ENCODE peak calls at places on chromosomes 6 and 20, in seven cellular contexts. One of them, this sample, is unnamed.

GRCh38 chr6:79077680-79078056 is 386 bp downstream of the PHIP start:
- DNase-seq in trophoblast cell: peak
- DNase-seq in mesendoderm: no peak
- DNase-seq in IMR-90: no peak
- DNase-seq in mesenchymal stem cell: no peak
- DNase-seq in H1: no peak
- DNase-seq in H9: no peak
- DNase-seq in this sample: no peak

GRCh38 chr6:43383021-43383667 is 13.7 kb upstream of the ZNF318 start:
- DNase-seq in H1: no peak
- DNase-seq in mesenchymal stem cell: no peak
- DNase-seq in IMR-90: peak
- DNase-seq in mesendoderm: no peak
- DNase-seq in trophoblast cell: no peak
- DNase-seq in H9: no peak
- DNase-seq in this sample: no peak

GRCh38 chr6:113642714-113643442 is 214.3 kb upstream of the MARCKS start:
- DNase-seq in H1: no peak
- DNase-seq in mesendoderm: no peak
- DNase-seq in mesenchymal stem cell: no peak
- DNase-seq in H9: no peak
- DNase-seq in trophoblast cell: peak
- DNase-seq in IMR-90: peak
- DNase-seq in this sample: no peak

GRCh38 chr6:1904494-1904854 is 294.8 kb downstream of the FOXC1 start:
- DNase-seq in H9: no peak
- DNase-seq in IMR-90: no peak
- DNase-seq in trophoblast cell: no peak
- DNase-seq in mesenchymal stem cell: no peak
- DNase-seq in H1: no peak
- DNase-seq in mesendoderm: no peak
- DNase-seq in this sample: no peak

GRCh38 chr6:131654326-131654725 is 17.2 kb downstream of the ENPP3 start:
- DNase-seq in H9: no peak
- DNase-seq in H1: no peak
- DNase-seq in mesenchymal stem cell: no peak
- DNase-seq in trophoblast cell: no peak
- DNase-seq in IMR-90: no peak
- DNase-seq in mesendoderm: peak
- DNase-seq in this sample: no peak

GRCh38 chr20:13211956-13212618 is 9.0 kb upstream of the ISM1 start:
- DNase-seq in mesenchymal stem cell: no peak
- DNase-seq in trophoblast cell: no peak
- DNase-seq in H1: no peak
- DNase-seq in mesendoderm: no peak
- DNase-seq in IMR-90: no peak
- DNase-seq in H9: no peak
- DNase-seq in this sample: no peak

GRCh38 chr20:62741191-62741676 is 32.6 kb downstream of the NTSR1 start:
- DNase-seq in H1: peak
- DNase-seq in trophoblast cell: no peak
- DNase-seq in IMR-90: no peak
- DNase-seq in H9: peak
- DNase-seq in mesendoderm: peak
- DNase-seq in mesenchymal stem cell: peak
- DNase-seq in this sample: peak

GRCh38 chr6:24107294-24107693 is 18.7 kb upstream of the NRSN1 start:
- DNase-seq in mesenchymal stem cell: no peak
- DNase-seq in mesendoderm: no peak
- DNase-seq in H1: no peak
- DNase-seq in trophoblast cell: no peak
- DNase-seq in H9: no peak
- DNase-seq in IMR-90: no peak
- DNase-seq in this sample: no peak

GRCh38 chr6:87139236-87139635 is 16.1 kb upstream of the ZNF292 start:
- DNase-seq in mesenchymal stem cell: peak
- DNase-seq in mesendoderm: peak
- DNase-seq in H9: no peak
- DNase-seq in IMR-90: peak
- DNase-seq in H1: no peak
- DNase-seq in trophoblast cell: peak
- DNase-seq in this sample: no peak

GRCh38 chr20:54067606-54068174 is 2.7 kb downstream of the BCAS1 start:
- DNase-seq in mesenchymal stem cell: no peak
- DNase-seq in trophoblast cell: peak
- DNase-seq in H1: no peak
- DNase-seq in H9: peak
- DNase-seq in IMR-90: no peak
- DNase-seq in mesendoderm: peak
- DNase-seq in this sample: no peak

GRCh38 chr6:135257641-135258405 is 76.7 kb downstream of the MYB start:
- DNase-seq in mesendoderm: no peak
- DNase-seq in trophoblast cell: no peak
- DNase-seq in H1: no peak
- DNase-seq in mesenchymal stem cell: no peak
- DNase-seq in IMR-90: no peak
- DNase-seq in H9: no peak
- DNase-seq in this sample: no peak

GRCh38 chr6:167290786-167291622 is at the start of gene UNC93A:
- DNase-seq in mesendoderm: no peak
- DNase-seq in IMR-90: no peak
- DNase-seq in H1: no peak
- DNase-seq in H9: no peak
- DNase-seq in mesenchymal stem cell: no peak
- DNase-seq in trophoblast cell: no peak
- DNase-seq in this sample: no peak

GRCh38 chr6:166306378-166307081 is 1.7 kb downstream of the PRR18 start:
- DNase-seq in mesenchymal stem cell: no peak
- DNase-seq in trophoblast cell: no peak
- DNase-seq in H1: no peak
- DNase-seq in IMR-90: no peak
- DNase-seq in mesendoderm: no peak
- DNase-seq in H9: no peak
- DNase-seq in this sample: no peak

GRCh38 chr20:11807070-11807741 is 110.5 kb upstream of the BTBD3 start:
- DNase-seq in H9: no peak
- DNase-seq in trophoblast cell: peak
- DNase-seq in IMR-90: peak
- DNase-seq in H1: no peak
- DNase-seq in mesendoderm: no peak
- DNase-seq in mesenchymal stem cell: peak
- DNase-seq in this sample: no peak

GRCh38 chr6:26502169-26502568 is 2.1 kb downstream of the BTN1A1 start:
- DNase-seq in trophoblast cell: no peak
- DNase-seq in mesenchymal stem cell: no peak
- DNase-seq in H1: no peak
- DNase-seq in H9: no peak
- DNase-seq in IMR-90: no peak
- DNase-seq in mesendoderm: peak
- DNase-seq in this sample: no peak

GRCh38 chr6:101000334-101000733 is 119.2 kb upstream of the ASCC3 start:
- DNase-seq in mesendoderm: no peak
- DNase-seq in mesenchymal stem cell: peak
- DNase-seq in H1: no peak
- DNase-seq in H9: no peak
- DNase-seq in trophoblast cell: no peak
- DNase-seq in IMR-90: no peak
- DNase-seq in this sample: no peak

GRCh38 chr20:45515147-45515913 is at the start of gene SPINT3:
- DNase-seq in trophoblast cell: no peak
- DNase-seq in H1: no peak
- DNase-seq in H9: no peak
- DNase-seq in mesendoderm: no peak
- DNase-seq in mesenchymal stem cell: no peak
- DNase-seq in IMR-90: no peak
- DNase-seq in this sample: no peak

GRCh38 chr6:141988954-141989705 is 143.6 kb upstream of the GJE1 start:
- DNase-seq in mesendoderm: peak
- DNase-seq in IMR-90: peak
- DNase-seq in H1: peak
- DNase-seq in mesenchymal stem cell: peak
- DNase-seq in trophoblast cell: peak
- DNase-seq in H9: peak
- DNase-seq in this sample: peak

DNA sequence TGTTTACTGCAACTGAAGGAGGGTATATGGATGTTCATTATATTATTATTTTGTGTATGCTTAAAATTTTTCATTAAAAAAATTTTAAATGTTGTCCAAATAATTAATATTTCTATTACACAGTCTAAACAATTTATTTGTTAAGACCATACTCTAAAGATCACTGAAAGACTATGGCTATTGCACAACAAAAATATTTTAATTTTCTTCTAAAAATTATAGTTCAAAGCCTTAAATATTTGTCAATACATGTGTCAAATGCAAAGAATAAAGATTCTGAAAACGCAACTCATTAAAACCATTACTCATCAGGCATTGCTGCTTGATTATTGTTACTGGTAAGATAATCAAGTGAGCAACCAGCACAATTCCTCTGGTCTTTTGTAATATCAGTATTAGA is 2.2 kb downstream of the MMS22L start:
- DNase-seq in H9: no peak
- DNase-seq in trophoblast cell: no peak
- DNase-seq in mesenchymal stem cell: no peak
- DNase-seq in IMR-90: no peak
- DNase-seq in mesendoderm: no peak
- DNase-seq in H1: no peak
- DNase-seq in this sample: no peak
- H4K8ac ChIP-seq in H9: no peak
- H4K8ac ChIP-seq in trophoblast cell: no peak
- H4K8ac ChIP-seq in mesenchymal stem cell: no peak
- H4K8ac ChIP-seq in IMR-90: no peak
- H4K8ac ChIP-seq in mesendoderm: no peak
- H4K8ac ChIP-seq in H1: no peak
- H4K8ac ChIP-seq in this sample: no peak

GRCh38 chr6:53591873-53592272 is 47.0 kb upstream of the GCLC start:
- DNase-seq in mesendoderm: no peak
- DNase-seq in IMR-90: peak
- DNase-seq in mesenchymal stem cell: no peak
- DNase-seq in trophoblast cell: no peak
- DNase-seq in H1: no peak
- DNase-seq in H9: no peak
- DNase-seq in this sample: no peak
- H2AK5ac ChIP-seq in mesendoderm: no peak
- H2AK5ac ChIP-seq in IMR-90: no peak
- H2AK5ac ChIP-seq in mesenchymal stem cell: no peak
- H2AK5ac ChIP-seq in trophoblast cell: no peak
- H2AK5ac ChIP-seq in H1: no peak
- H2AK5ac ChIP-seq in H9: no peak
- H2AK5ac ChIP-seq in this sample: no peak

GRCh38 chr6:39950125-39950720 is 16.0 kb upstream of the MOCS1 start:
- DNase-seq in mesenchymal stem cell: no peak
- DNase-seq in IMR-90: no peak
- DNase-seq in H9: no peak
- DNase-seq in trophoblast cell: no peak
- DNase-seq in H1: no peak
- DNase-seq in mesendoderm: no peak
- DNase-seq in this sample: no peak

GRCh38 chr6:39951716-39952115 is 17.5 kb upstream of the MOCS1 start:
- DNase-seq in mesenchymal stem cell: no peak
- DNase-seq in mesendoderm: no peak
- DNase-seq in IMR-90: no peak
- DNase-seq in H9: no peak
- DNase-seq in trophoblast cell: no peak
- DNase-seq in H1: no peak
- DNase-seq in this sample: no peak

GRCh38 chr6:39952170-39952569 is 17.9 kb upstream of the MOCS1 start:
- DNase-seq in mesenchymal stem cell: no peak
- DNase-seq in trophoblast cell: no peak
- DNase-seq in H9: no peak
- DNase-seq in mesendoderm: no peak
- DNase-seq in H1: no peak
- DNase-seq in IMR-90: peak
- DNase-seq in this sample: no peak

GRCh38 chr6:39951198-39951597 is 16.9 kb upstream of the MOCS1 start:
- DNase-seq in mesendoderm: no peak
- DNase-seq in trophoblast cell: no peak
- DNase-seq in H1: no peak
- DNase-seq in mesenchymal stem cell: no peak
- DNase-seq in IMR-90: no peak
- DNase-seq in H9: no peak
- DNase-seq in this sample: no peak

DNA sequence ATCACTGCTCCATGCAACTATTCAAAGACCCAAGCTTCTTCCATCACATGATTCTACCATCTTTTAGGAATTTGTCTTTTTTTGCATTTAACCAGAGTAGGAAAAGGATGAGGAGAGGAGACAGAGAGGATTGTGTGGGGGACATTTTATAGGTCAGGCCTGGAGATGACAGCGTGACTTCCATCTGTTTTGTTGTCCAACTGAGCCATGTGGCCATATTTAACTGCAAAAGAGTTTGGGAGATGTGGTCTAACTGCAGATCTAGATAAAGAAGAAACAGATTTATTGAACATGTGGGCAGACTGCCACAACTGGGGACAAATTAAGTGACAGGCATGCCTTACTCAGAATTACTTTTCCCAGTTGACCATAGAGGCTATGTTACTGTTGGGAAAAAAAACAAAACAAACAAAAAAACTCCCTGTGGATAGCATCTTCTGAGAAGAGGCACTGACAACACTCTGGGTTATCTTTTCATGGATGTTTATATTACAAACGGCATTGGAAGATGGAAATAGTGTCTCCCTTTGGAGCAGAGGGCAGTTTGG is 18.9 kb upstream of the MOCS1 start:
- DNase-seq in H9: no peak
- DNase-seq in H1: no peak
- DNase-seq in IMR-90: no peak
- DNase-seq in mesenchymal stem cell: no peak
- DNase-seq in trophoblast cell: no peak
- DNase-seq in mesendoderm: no peak
- DNase-seq in this sample: no peak
- H3K9ac ChIP-seq in H9: no peak
- H3K9ac ChIP-seq in H1: no peak
- H3K9ac ChIP-seq in IMR-90: no peak
- H3K9ac ChIP-seq in mesenchymal stem cell: no peak
- H3K9ac ChIP-seq in trophoblast cell: no peak
- H3K9ac ChIP-seq in mesendoderm: no peak
- H3K9ac ChIP-seq in this sample: no peak

DNA sequence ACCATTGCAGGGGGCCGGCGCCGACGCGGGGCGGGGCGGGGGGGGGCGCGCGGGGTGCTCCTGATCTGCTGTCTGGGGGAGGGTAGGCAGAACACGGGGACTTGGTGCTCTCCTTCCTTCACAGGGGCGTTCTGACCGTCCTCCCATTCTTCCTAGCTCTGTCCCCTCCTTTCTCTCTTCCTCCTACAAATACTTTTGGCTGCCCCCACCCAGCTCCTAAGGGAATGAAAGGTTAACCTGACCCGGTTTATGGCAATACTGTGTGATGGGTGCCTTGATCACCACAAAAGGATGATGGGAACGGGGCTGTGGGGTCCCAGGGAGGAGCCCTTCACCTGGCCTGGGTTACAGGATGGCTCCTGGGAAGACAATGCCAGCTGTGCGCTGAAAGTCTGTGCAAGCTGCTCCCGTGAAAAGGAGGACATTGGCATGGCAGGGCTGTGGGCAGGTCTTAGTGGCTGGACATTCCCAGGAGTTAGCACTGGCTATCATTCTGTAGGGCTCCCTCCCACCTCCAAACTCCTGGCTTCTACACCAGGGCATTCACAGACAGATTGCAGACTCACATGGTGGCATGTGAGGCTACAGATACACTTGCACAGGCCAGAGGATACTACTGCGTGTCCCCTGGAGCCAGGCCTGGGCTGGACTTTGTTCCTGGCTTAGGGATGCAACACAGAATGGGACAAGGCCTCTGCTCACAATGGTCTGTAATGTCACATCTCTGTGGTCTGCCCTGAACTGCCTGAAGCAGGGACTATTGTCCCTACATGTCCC is 1.9 kb upstream of the TPD52L2 start:
- DNase-seq in IMR-90: no peak
- DNase-seq in H9: no peak
- DNase-seq in mesenchymal stem cell: peak
- DNase-seq in mesendoderm: no peak
- DNase-seq in trophoblast cell: no peak
- DNase-seq in H1: no peak
- DNase-seq in this sample: no peak
- H4K8ac ChIP-seq in IMR-90: peak
- H4K8ac ChIP-seq in H9: no peak
- H4K8ac ChIP-seq in mesenchymal stem cell: peak
- H4K8ac ChIP-seq in mesendoderm: no peak
- H4K8ac ChIP-seq in trophoblast cell: peak
- H4K8ac ChIP-seq in H1: no peak
- H4K8ac ChIP-seq in this sample: peak

This sample was measured in neuronal stem cell.